ENCODE peak calls at places on chromosomes 2 and 18, in four cellular contexts. A is AG09319, P is HFFc6, X is endothelial cell. Q is an unnamed sample.

GRCh38 chr2:44257781-44258180 is 17.5 kb upstream of the SLC3A1 start:
- DNase-seq in P (no peak), X (no peak), A (no peak), Q (no peak)

GRCh38 chr18:76265375-76266225 is 229.4 kb downstream of the ZNF516 start:
- DNase-seq in X (no peak), P (no peak), A (peak; percentile 4), Q (no peak)

GRCh38 chr2:23478087-23478932 is 93.3 kb downstream of the KLHL29 start:
- DNase-seq in X (no peak), P (no peak), A (no peak), Q (no peak)

GRCh38 chr2:111670776-111671175 is 213.2 kb downstream of the ANAPC1 start:
- DNase-seq in P (no peak), X (no peak), A (no peak), Q (no peak)

GRCh38 chr2:38966006-38966405 is 76.3 kb downstream of the ARHGEF33 start:
- DNase-seq in X (no peak), A (no peak), P (no peak), Q (no peak)

GRCh38 chr2:9744256-9745004 is 98.8 kb upstream of the TAF1B start:
- DNase-seq in X (no peak), P (no peak), A (peak; percentile 32), Q (no peak)

GRCh38 chr2:14614011-14614410 is 18.5 kb upstream of the LRATD1 start:
- DNase-seq in X (no peak), P (no peak), A (no peak), Q (no peak)

GRCh38 chr2:38115216-38116012 is 39.5 kb upstream of the CYP1B1 start:
- DNase-seq in P (peak; percentile 30), A (no peak), X (peak; percentile 90), Q (peak; percentile 97)

GRCh38 chr2:124476291-124476690 is 451.2 kb downstream of the CNTNAP5 start:
- DNase-seq in X (no peak), P (no peak), A (no peak), Q (no peak)

GRCh38 chr2:25817006-25817405 is 61.3 kb downstream of the ASXL2 start:
- DNase-seq in A (no peak), P (no peak), X (no peak), Q (no peak)

GRCh38 chr2:114929225-114929624 is 486.8 kb downstream of the DPP10 start:
- DNase-seq in X (no peak), A (no peak), P (no peak), Q (no peak)

GRCh38 chr2:15943378-15943851 is 3.1 kb downstream of the MYCN start:
- DNase-seq in X (peak; percentile 80), P (no peak), A (no peak), Q (no peak)

GRCh38 chr18:8117008-8117376 is 492.2 kb upstream of the RAB12 start:
- DNase-seq in X (no peak), A (no peak), P (no peak), Q (no peak)

GRCh38 chr2:7203056-7203467 is 285.9 kb downstream of the RNF144A start:
- DNase-seq in P (peak; percentile 50), A (peak; percentile 25), X (peak; percentile 63), Q (no peak)

DNA sequence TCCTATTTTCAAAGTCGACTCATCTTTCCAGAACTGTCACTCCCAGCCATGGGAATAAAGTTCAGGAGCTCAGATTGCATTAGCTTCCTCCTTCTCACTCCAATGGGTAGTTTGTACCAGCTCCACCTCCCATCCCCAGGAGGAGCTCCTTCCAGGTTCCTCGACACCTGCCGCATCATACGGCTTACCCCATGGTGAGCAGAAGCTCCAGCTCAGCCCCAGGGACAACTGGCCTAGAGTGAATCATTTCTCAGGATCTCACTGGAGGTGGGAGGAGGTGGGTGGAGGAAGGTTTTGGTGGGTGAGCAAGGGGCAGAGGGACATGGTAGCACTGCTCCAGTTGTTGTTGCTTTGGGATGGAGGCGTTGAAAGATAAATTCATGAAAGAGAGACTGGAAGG is 196.3 kb upstream of the PKDCC start:
- DNase-seq in X (no peak), A (no peak), P (no peak), Q (no peak)
- TF ChIP-seq CTCF in X (no peak), A (no peak), P (no peak), Q (no peak)

DNA sequence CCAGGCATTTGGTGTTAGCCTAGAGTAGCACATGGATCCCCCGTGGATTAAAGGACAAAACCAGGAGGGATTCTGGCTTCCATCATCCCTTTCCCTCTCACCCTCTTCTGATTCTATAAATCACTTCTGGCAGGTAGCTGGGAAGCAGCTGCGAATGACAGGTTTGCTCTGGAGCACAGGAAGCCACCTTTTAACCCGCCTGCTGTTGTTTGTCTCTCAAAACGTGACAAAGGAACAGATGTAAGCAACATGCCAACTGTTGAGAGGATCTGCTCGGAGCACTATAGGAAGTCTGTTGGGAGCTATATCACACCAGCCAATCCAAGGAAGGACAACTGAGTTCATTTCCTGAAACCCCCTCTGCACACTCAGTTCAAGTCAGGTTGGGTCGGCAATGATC is 101.9 kb downstream of the ACTR2 start:
- DNase-seq in A (no peak), P (no peak), X (no peak), Q (no peak)
- TF ChIP-seq CTCF in A (no peak), P (no peak), X (no peak), Q (no peak)

GRCh38 chr18:50659091-50660003 is 99.5 kb downstream of the MAPK4 start:
- DNase-seq in A (no peak), X (no peak), P (no peak), Q (no peak)
- TF ChIP-seq CTCF in A (no peak), X (no peak), P (no peak), Q (no peak)

GRCh38 chr2:226730487-226730886 is 69.1 kb downstream of the IRS1 start:
- DNase-seq in P (peak; percentile 34), X (no peak), A (no peak), Q (no peak)
- TF ChIP-seq CTCF in P (peak; percentile 38), X (no peak), A (peak; percentile 17), Q (no peak)